ENCODE peak calls at places on chromosomes 1 and 21, in four cellular contexts. K is A549, R is fibroblast of mammary gland, M is GM23338. I is an unnamed sample.

GRCh38 chr1:196680107-196680506 is 28.3 kb downstream of the CFH start:
- DNase-seq in K (no peak), R (peak), M (no peak), I (no peak)

GRCh38 chr1:193019442-193020026 is 39.6 kb downstream of the UCHL5 start:
- DNase-seq in K (peak), R (peak), M (peak), I (peak)

GRCh38 chr1:31105646-31106045 is 40.1 kb upstream of the PUM1 start:
- DNase-seq in K (no peak), R (peak), M (no peak), I (no peak)

GRCh38 chr21:35045539-35046222 is 3.4 kb downstream of the RUNX1 start:
- DNase-seq in K (no peak), R (no peak), M (no peak), I (no peak)

GRCh38 chr1:39969048-39969447 is 14.1 kb downstream of the MFSD2A start:
- DNase-seq in K (no peak), R (peak), M (no peak), I (no peak)

GRCh38 chr1:153384996-153385580 is 5.8 kb downstream of the S100A8 start:
- DNase-seq in K (no peak), R (no peak), M (no peak), I (no peak)

GRCh38 chr1:164588388-164589341 is 29.7 kb downstream of the PBX1 start:
- DNase-seq in K (no peak), R (peak), M (peak), I (peak)

GRCh38 chr1:6956488-6957159 is 171.4 kb downstream of the CAMTA1 start:
- DNase-seq in K (no peak), R (no peak), M (peak), I (peak)

GRCh38 chr1:154574715-154575114 is 7.1 kb downstream of the CHRNB2 start:
- DNase-seq in K (no peak), R (peak), M (no peak), I (no peak)

GRCh38 chr1:40096646-40096976 is 441 bp downstream of the PPT1 start:
- DNase-seq in K (no peak), R (no peak), M (no peak), I (no peak)

GRCh38 chr1:81259620-81260411 is 540.9 kb upstream of the ADGRL2 start:
- DNase-seq in K (no peak), R (no peak), M (no peak), I (no peak)

GRCh38 chr1:201692307-201693018 is 136.5 kb upstream of the IPO9 start:
- DNase-seq in K (no peak), R (no peak), M (no peak), I (no peak)

GRCh38 chr1:99642053-99642452 is 3.9 kb upstream of the PALMD start:
- DNase-seq in K (no peak), R (no peak), M (no peak), I (no peak)

GRCh38 chr1:178945763-178946266 is 74.9 kb upstream of the ANGPTL1 start:
- DNase-seq in K (no peak), R (peak), M (peak), I (no peak)

GRCh38 chr1:57024855-57025254 is 59.0 kb upstream of the C8B start:
- DNase-seq in K (no peak), R (no peak), M (no peak), I (no peak)

GRCh38 chr1:209800984-209801834 is 4.7 kb downstream of the IRF6 start:
- DNase-seq in K (no peak), R (peak), M (no peak), I (no peak)

GRCh38 chr1:235105051-235106043 is 23.3 kb downstream of the TOMM20 start:
- DNase-seq in K (no peak), R (peak), M (no peak), I (peak)

GRCh38 chr1:152459596-152460528 is 45.8 kb upstream of the CRNN start:
- DNase-seq in K (peak), R (peak), M (peak), I (peak)

GRCh38 chr1:18012686-18013085 is 94.9 kb upstream of the IGSF21 start:
- DNase-seq in K (no peak), R (no peak), M (peak), I (no peak)

GRCh38 chr21:38322551-38322950 is 65.8 kb downstream of the KCNJ15 start:
- DNase-seq in K (no peak), R (peak), M (no peak), I (no peak)

GRCh38 chr1:6029351-6029750 is 16.3 kb upstream of the KCNAB2 start:
- DNase-seq in K (no peak), R (no peak), M (no peak), I (no peak)

GRCh38 chr1:64572222-64572900 is 102.4 kb downstream of the CACHD1 start:
- DNase-seq in K (no peak), R (no peak), M (peak), I (no peak)

GRCh38 chr1:85048296-85049064 is at the start of gene MCOLN3:
- DNase-seq in K (peak), R (peak), M (peak), I (no peak)

GRCh38 chr1:147177611-147178370 is 5.5 kb upstream of the PRKAB2 start:
- DNase-seq in K (no peak), R (peak), M (peak), I (peak)

GRCh38 chr1:65444128-65444527 is 23.7 kb downstream of the LEPR start:
- DNase-seq in K (no peak), R (no peak), M (peak), I (no peak)

GRCh38 chr1:56977910-56978309 is 12.1 kb upstream of the C8B start:
- DNase-seq in K (no peak), R (no peak), M (no peak), I (no peak)

GRCh38 chr21:18666725-18667124 is 263.1 kb upstream of the TMPRSS15 start:
- DNase-seq in K (no peak), R (no peak), M (no peak), I (no peak)

GRCh38 chr1:151193304-151193703 is 3.3 kb upstream of the VPS72 start:
- DNase-seq in K (no peak), R (no peak), M (no peak), I (no peak)

GRCh38 chr1:22143586-22144033 is 713 bp upstream of the WNT4 start:
- DNase-seq in K (no peak), R (no peak), M (peak), I (peak)
- TF ChIP-seq CTCF in K (no peak), R (no peak), M (no peak), I (no peak)

GRCh38 chr1:204991342-204991844 is 51.6 kb upstream of the CNTN2 start:
- DNase-seq in K (no peak), R (no peak), M (peak), I (no peak)
- H3K4me3 ChIP-seq in K (no peak), R (no peak), M (peak), I (no peak)

GRCh38 chr1:8847990-8848389 is 30.5 kb downstream of the ENO1 start:
- DNase-seq in K (no peak), R (no peak), M (no peak), I (no peak)

GRCh38 chr1:8848663-8849386 is 29.7 kb downstream of the ENO1 start:
- DNase-seq in K (peak), R (peak), M (peak), I (peak)

GRCh38 chr1:8844421-8845063 is 27.1 kb upstream of the RERE start:
- DNase-seq in K (no peak), R (no peak), M (no peak), I (peak)

GRCh38 chr1:8845104-8846097 is 28.0 kb upstream of the RERE start:
- DNase-seq in K (no peak), R (no peak), M (peak), I (no peak)

DNA sequence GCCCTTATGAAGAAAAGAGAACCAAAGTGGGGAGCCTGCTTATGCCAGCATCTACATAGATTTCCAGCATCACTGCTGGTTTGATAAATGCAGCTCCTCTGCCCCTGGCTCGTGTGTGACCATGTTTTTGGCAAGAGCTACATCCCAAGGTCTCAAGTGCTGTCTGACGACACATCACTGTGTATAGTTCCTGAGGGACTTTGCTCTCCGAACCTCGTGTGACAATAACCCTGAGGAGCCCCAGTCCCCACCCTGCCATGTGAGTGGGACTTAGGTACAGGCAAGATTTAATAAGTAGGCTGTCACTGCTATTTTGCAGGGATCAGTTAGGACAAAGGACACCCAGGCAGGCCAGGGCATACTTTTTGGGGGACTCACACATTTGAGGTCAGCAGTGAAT is 28.8 kb upstream of the RERE start:
- DNase-seq in K (no peak), R (no peak), M (no peak), I (no peak)
- TF ChIP-seq CTCF in K (no peak), R (no peak), M (no peak), I (no peak)

GRCh38 chr1:1841575-1841991 is 49.3 kb downstream of the GNB1 start:
- DNase-seq in K (no peak), R (peak), M (no peak), I (peak)
- H3K4me3 ChIP-seq in K (no peak), R (no peak), M (no peak), I (peak)

GRCh38 chr21:33901421-33902288 is 13.9 kb downstream of the ATP5PO start:
- DNase-seq in K (no peak), R (peak), M (peak), I (peak)
- TF ChIP-seq CTCF in K (peak), R (peak), M (peak), I (peak)

DNA sequence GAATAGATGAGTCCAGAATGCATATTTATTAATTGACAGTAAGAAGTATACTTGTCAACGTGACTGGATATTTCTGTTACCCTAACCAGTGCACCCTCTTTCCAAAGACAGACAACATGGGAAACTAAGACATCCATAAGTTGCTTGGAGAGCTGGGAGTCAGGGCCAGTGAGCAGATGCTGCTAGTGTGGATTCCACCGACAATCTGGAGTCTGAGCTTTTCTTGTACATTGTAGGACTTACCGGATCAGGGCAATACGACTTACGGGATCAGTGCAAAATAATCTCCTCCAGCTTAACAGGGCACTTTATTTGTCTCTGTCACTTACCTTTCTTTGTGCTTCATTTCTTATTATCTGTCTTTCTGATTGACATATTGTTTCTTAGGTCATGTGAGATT is 24.6 kb upstream of the FCRL4 start:
- DNase-seq in K (no peak), R (no peak), M (no peak), I (no peak)
- H3K4me3 ChIP-seq in K (no peak), R (no peak), M (no peak), I (no peak)

DNA sequence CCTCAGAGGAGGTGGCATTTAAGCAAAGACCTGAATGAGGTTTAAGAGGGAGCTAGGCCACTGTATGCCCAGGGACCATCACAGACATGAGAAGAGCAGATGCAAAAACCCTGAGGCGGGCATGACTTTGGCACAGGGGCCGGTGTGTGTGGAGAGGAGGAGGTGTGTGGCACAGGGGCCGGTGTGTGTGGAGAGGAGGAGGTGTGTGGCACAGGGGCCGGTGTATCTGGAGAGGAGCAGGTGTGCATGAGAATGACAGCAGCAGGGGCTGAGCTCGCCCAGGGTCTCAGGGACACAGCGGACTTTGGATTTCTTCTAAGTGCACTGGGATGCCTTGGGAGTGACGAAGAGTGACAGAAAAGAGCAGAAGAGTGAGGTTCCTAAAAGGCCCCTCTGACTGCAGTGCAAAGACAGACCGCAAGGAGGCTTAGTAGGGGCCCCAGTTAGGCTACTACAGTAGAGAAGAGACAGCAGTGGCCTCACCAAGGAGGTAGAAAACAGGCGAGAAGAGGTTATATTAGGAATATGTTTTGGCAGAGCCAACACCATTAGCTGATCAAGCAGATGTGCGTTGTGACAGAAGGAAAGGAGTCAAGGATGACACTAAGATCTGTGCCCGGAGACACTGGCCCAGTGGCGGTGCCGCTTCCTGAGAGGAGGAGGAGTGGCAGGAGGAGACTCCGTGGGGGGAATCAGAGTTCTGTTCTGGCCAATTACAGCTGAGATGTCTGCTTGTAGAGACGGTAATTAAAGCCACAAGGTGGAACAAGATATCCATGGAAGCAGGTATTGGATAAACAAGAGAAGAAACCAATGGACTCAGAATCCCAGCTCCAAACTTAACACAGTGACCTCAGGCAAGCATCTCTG is 18.4 kb downstream of the ZBTB17 start:
- DNase-seq in K (no peak), R (no peak), M (peak), I (no peak)
- TF ChIP-seq CTCF in K (peak), R (peak), M (peak), I (peak)

I was measured in fibroblast of villous mesenchyme.